ENCODE peak calls at places on chromosome 3, in nine cellular contexts. H is SK-N-SH, E is PC-3, A is hepatocyte, N is GM23248, R is MM.1S, O is neural progenitor cell, W is OCI-LY7, K is HCT116. C is an unnamed sample.

GRCh38 chr3:40042752-40043443 is 233.5 kb downstream of the MYRIP start:
- DNase-seq in R (no peak), W (no peak), O (no peak), N (peak; percentile 60), A (no peak), K (no peak), E (no peak), H (no peak), C (no peak)

GRCh38 chr3:1235526-1236120 is 142.8 kb downstream of the CNTN6 start:
- DNase-seq in N (no peak), R (no peak), A (no peak), K (no peak), W (no peak), O (peak; percentile 22), H (no peak), E (no peak), C (peak; percentile 6)

GRCh38 chr3:57017481-57017880 is 43.0 kb upstream of the SPATA12 start:
- DNase-seq in R (no peak), A (no peak), E (peak; percentile 71), K (peak; percentile 43), O (no peak), W (peak; percentile 23), N (no peak), H (no peak), C (no peak)

GRCh38 chr3:99394831-99395733 is 243.3 kb upstream of the COL8A1 start:
- DNase-seq in R (no peak), E (peak; percentile 86), K (no peak), O (no peak), A (no peak), H (no peak), N (peak; percentile 85), W (no peak), C (no peak)

GRCh38 chr3:42741796-42742195 is 31.3 kb downstream of the CCDC13 start:
- DNase-seq in N (no peak), H (no peak), E (no peak), W (no peak), O (no peak), A (no peak), R (no peak), K (no peak), C (no peak)

GRCh38 chr3:123935830-123936229 is 25.2 kb downstream of the CCDC14 start:
- DNase-seq in E (no peak), K (no peak), O (no peak), H (peak; percentile 22), A (no peak), W (no peak), N (no peak), R (no peak), C (no peak)

GRCh38 chr3:159762981-159763465 is 225.6 kb upstream of the IL12A start:
- DNase-seq in A (peak; percentile 79), R (peak; percentile 19), H (peak; percentile 52), N (peak; percentile 95), W (no peak), O (peak; percentile 34), E (peak; percentile 78), K (no peak), C (peak; percentile 69)

GRCh38 chr3:43755511-43756200 is 64.9 kb downstream of the ABHD5 start:
- DNase-seq in H (no peak), N (no peak), K (no peak), E (no peak), R (no peak), A (no peak), W (no peak), O (no peak), C (peak; percentile 15)

GRCh38 chr3:196662033-196662432 is 22.5 kb downstream of the NRROS start:
- DNase-seq in W (no peak), O (no peak), A (no peak), R (no peak), K (no peak), H (no peak), N (no peak), E (no peak), C (no peak)

GRCh38 chr3:52518723-52519444 is 14.8 kb downstream of the NT5DC2 start:
- DNase-seq in O (no peak), H (peak; percentile 77), W (no peak), K (no peak), R (no peak), A (no peak), N (peak; percentile 51), E (no peak), C (peak; percentile 78)

GRCh38 chr3:185744997-185745843 is 79.6 kb downstream of the IGF2BP2 start:
- DNase-seq in R (no peak), W (peak; percentile 33), K (no peak), O (no peak), A (no peak), N (peak; percentile 98), H (no peak), E (peak; percentile 92), C (no peak)

GRCh38 chr3:134476306-134476705 is 9.5 kb downstream of the ANAPC13 start:
- DNase-seq in R (no peak), K (no peak), O (no peak), A (no peak), W (no peak), E (no peak), H (no peak), N (no peak), C (no peak)

GRCh38 chr3:122705379-122705778 is 24.7 kb downstream of the PARP14 start:
- DNase-seq in K (no peak), W (no peak), A (no peak), R (no peak), N (no peak), E (no peak), H (no peak), O (no peak), C (no peak)

GRCh38 chr3:40780801-40781406 is 256.1 kb downstream of the ZNF621 start:
- DNase-seq in W (no peak), K (no peak), O (no peak), E (peak; percentile 22), H (no peak), R (no peak), N (peak; percentile 47), A (peak; percentile 18), C (no peak)

GRCh38 chr3:122305818-122306621 is 19.0 kb upstream of the CSTA start:
- DNase-seq in A (peak; percentile 56), R (no peak), H (no peak), K (peak; percentile 23), O (peak; percentile 40), N (no peak), W (peak; percentile 25), E (peak; percentile 73), C (peak; percentile 66)

GRCh38 chr3:43287514-43287913 is 1.2 kb downstream of the SNRK start:
- DNase-seq in R (peak; percentile 23), K (no peak), O (no peak), E (peak; percentile 33), H (no peak), A (no peak), N (peak; percentile 28), W (peak; percentile 10), C (peak; percentile 14)

GRCh38 chr3:58034738-58035511 is 26.7 kb downstream of the FLNB start:
- DNase-seq in R (peak; percentile 90), W (no peak), K (no peak), A (no peak), N (no peak), H (no peak), E (no peak), O (peak; percentile 53), C (peak; percentile 41)

GRCh38 chr3:72011495-72011894 is 226.5 kb upstream of the PROK2 start:
- DNase-seq in R (no peak), O (no peak), E (no peak), K (no peak), W (no peak), H (no peak), A (no peak), N (peak; percentile 96), C (no peak)

GRCh38 chr3:129629011-129629410 is 22.5 kb upstream of the PLXND1 start:
- DNase-seq in K (no peak), A (no peak), O (no peak), W (no peak), H (peak; percentile 19), R (no peak), N (no peak), E (no peak), C (no peak)

GRCh38 chr3:72274511-72275295 is 489.8 kb upstream of the PROK2 start:
- DNase-seq in O (no peak), W (peak; percentile 31), K (no peak), R (peak; percentile 48), H (no peak), N (peak; percentile 81), E (no peak), A (peak; percentile 69), C (no peak)

GRCh38 chr3:168865022-168865551 is 769.4 kb upstream of the GOLIM4 start:
- DNase-seq in K (no peak), W (peak; percentile 16), H (peak; percentile 3), O (peak; percentile 24), A (peak; percentile 48), R (peak; percentile 48), N (peak; percentile 51), E (peak; percentile 80), C (peak; percentile 65)

GRCh38 chr3:69838217-69838616 is 99.0 kb downstream of the MITF start:
- DNase-seq in K (no peak), E (peak; percentile 41), H (peak; percentile 26), A (no peak), R (no peak), O (no peak), W (no peak), N (peak; percentile 94), C (no peak)

GRCh38 chr3:160977776-160978175 is 127.4 kb downstream of the B3GALNT1 start:
- DNase-seq in H (no peak), R (no peak), K (no peak), N (no peak), W (no peak), O (no peak), E (no peak), A (no peak), C (no peak)
- H3K4me2 ChIP-seq in H (no peak overlapping the region), R (no peak overlapping the region), K (no peak overlapping the region), N (no peak overlapping the region), W (no peak overlapping the region), O (no peak overlapping the region), E (no peak overlapping the region), A (no peak overlapping the region), C (no peak overlapping the region)

GRCh38 chr3:149494022-149494758 is 19.7 kb downstream of the TM4SF4 start:
- DNase-seq in O (peak; percentile 85), W (peak; percentile 37), N (peak; percentile 80), R (peak; percentile 21), H (peak; percentile 53), E (peak; percentile 81), A (peak; percentile 82), K (peak; percentile 42), C (peak; percentile 90)
- TF ChIP-seq EZH2phosphoT487 in O (no peak), W (no peak), N (no peak), R (no peak), H (no peak), E (no peak), A (no peak), K (no peak), C (no peak)

GRCh38 chr3:186937017-186937875 is 6.9 kb downstream of the ST6GAL1 start:
- DNase-seq in E (no peak), W (no peak), O (no peak), N (no peak), A (no peak), K (no peak), R (no peak), H (no peak), C (no peak)
- H3K4me2 ChIP-seq in E (no peak overlapping the region), W (no peak overlapping the region), O (no peak overlapping the region), N (no peak overlapping the region), A (no peak overlapping the region), K (no peak overlapping the region), R (no peak overlapping the region), H (no peak overlapping the region), C (no peak overlapping the region)

DNA sequence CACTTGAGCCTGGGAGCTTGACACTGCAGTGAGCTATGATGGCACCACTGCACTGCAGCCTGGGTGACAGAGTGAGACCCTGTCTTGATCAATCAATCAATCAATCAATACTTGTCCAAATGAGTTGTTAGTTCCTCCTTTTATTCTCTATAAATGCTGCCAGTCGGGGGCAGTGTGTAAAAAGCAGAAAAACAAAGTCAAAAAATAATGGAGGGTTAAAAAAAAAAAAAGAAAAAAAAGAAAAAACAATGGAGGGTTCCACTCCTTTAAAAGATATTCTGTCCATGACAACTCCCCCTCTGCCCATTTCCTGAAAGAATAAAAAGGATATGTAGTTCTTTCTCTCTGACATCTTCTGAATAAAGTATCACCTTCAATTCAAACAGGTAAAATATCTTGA is 1068.6 kb downstream of the FHIT start:
- DNase-seq in A (no peak), E (no peak), K (no peak), H (no peak), W (no peak), N (no peak), O (no peak), R (no peak), C (peak; percentile 15)
- TF ChIP-seq EZH2phosphoT487 in A (no peak), E (no peak), K (no peak), H (no peak), W (no peak), N (no peak), O (no peak), R (no peak), C (no peak)